ENCODE peak calls at places on chromosomes 3 and 15, in six cellular contexts. J, Q, Z, S, C and A are unnamed samples. For H3K36me3, the result is how much of the 10 kb centered on the place peaks cover.

GRCh38 chr3:191238321-191238817 is 39.3 kb downstream of the OSTN start:
- DNase-seq in J (peak), Q (no peak), Z (no peak), S (no peak), C (no peak), A (peak)

GRCh38 chr15:96330064-96330449 is 443 bp upstream of the NR2F2 start:
- DNase-seq in J (peak), Q (no peak), Z (peak), S (peak), C (no peak), A (peak)

GRCh38 chr15:47460775-47461174 is 256.5 kb upstream of the SEMA6D start:
- DNase-seq in J (no peak), Q (no peak), Z (no peak), S (peak), C (no peak), A (no peak)

GRCh38 chr3:52405601-52406115 is 39.2 kb downstream of the SEMA3G start:
- DNase-seq in J (no peak), Q (peak), Z (no peak), S (peak), C (no peak), A (no peak)

GRCh38 chr15:65344214-65344908 is 33.4 kb downstream of the IGDCC3 start:
- DNase-seq in J (no peak), Q (peak), Z (no peak), S (no peak), C (no peak), A (no peak)

GRCh38 chr15:65613365-65613764 is 2.4 kb upstream of the INTS14 start:
- DNase-seq in J (no peak), Q (no peak), Z (no peak), S (no peak), C (no peak), A (no peak)

GRCh38 chr15:85633859-85634258 is 160.9 kb downstream of the KLHL25 start:
- DNase-seq in J (no peak), Q (no peak), Z (no peak), S (no peak), C (no peak), A (no peak)

GRCh38 chr3:142724682-142725351 is 983 bp downstream of the TRPC1 start:
- DNase-seq in J (peak), Q (peak), Z (peak), S (peak), C (peak), A (peak)

GRCh38 chr3:171797265-171797679 is 13.0 kb downstream of the PLD1 start:
- DNase-seq in J (no peak), Q (no peak), Z (no peak), S (no peak), C (no peak), A (no peak)

GRCh38 chr3:16523778-16524177 is 10.3 kb upstream of the RFTN1 start:
- DNase-seq in J (peak), Q (no peak), Z (no peak), S (peak), C (no peak), A (no peak)

GRCh38 chr3:87982421-87982820 is 76.4 kb downstream of the CGGBP1 start:
- DNase-seq in J (no peak), Q (no peak), Z (no peak), S (no peak), C (no peak), A (no peak)

DNA sequence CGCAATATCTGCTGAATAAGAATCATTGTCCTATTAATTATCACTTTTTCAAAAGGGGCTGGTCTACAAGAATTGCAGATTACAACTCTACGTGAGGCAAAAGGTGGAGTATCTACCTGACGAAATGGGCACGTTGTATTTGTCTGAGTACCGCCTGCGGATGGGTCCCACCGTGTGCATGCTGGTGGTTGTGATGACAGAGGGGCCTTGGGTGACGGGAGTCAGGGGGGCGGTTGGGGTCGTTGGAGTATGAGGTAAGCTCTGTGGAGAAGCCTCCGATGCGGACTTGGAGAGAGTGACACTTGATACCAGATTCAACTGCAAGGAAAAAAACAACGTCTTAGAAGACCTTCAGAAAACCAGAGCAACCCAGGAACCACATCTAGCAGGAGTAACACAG is 605.8 kb downstream of the FOXP1 start:
- DNase-seq in J (no peak), Q (no peak), Z (no peak), S (no peak), C (no peak), A (no peak)
- H3K36me3 ChIP-seq in J (under half), Q (under half), Z (under half), S (under half), C (under half), A (under half)

DNA sequence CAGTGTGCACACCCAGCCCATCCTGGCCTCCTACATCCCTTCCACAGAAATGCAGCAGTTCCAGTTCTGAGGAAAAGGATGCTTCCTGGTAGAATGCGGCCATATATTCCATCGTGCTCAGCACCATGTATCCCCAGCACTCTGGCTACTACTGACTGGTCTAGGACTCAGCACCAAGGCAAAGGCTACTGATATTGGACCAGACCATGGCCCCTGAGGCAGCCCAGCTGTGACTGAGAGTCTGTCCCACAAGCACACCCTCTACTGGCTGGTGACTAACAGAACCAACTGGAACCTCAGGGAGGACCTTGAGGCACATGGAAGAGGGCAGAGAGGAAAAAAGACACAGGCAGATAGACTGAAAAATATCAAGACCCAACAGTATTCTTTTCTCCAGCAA is 30.0 kb downstream of the TARS3 start:
- DNase-seq in J (no peak), Q (peak), Z (no peak), S (peak), C (no peak), A (no peak)
- H3K36me3 ChIP-seq in J (under half), Q (under half), Z (under half), S (under half), C (under half), A (under half)

DNA sequence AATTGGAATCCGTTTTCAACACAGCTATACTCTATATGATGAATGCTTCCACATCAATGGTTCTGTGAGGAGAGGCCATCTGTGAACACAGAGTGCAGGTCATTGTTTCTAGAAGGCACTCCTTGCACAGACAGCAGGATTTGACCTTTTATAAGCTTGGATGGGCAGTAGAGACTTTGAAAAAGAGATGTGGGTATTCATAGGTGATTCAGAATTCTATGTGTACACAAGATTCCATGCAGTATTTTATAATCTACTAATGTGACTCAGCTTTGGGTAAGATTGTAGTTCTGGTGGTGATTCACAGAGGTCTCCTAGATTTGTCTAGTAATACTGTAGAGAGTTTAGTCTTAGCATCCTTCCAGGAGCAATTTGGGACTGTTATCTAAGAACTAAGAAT is 12.6 kb downstream of the ARPP21 start:
- DNase-seq in J (peak), Q (no peak), Z (no peak), S (no peak), C (no peak), A (peak)
- H3K36me3 ChIP-seq in J (under half), Q (under half), Z (under half), S (under half), C (under half), A (under half)

DNA sequence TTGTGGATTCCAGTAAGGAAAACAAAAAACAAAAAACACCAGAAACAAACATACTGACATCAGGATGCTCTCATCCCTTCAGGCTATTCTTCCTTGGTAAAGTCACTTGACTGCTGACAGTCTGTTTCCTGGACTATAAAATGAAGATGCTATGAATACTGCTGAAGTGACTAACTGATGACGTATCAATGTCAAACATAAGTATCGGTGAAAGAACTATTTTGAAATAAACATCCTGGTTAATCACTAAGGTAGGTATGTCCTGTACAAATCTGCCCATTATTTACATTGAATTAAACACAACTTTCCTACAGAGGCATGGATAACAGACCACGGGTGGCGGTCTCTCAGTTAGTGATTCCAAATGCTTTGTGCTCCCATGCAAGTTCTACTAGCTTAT is 45.9 kb downstream of the CHAC1 start:
- DNase-seq in J (peak), Q (no peak), Z (no peak), S (peak), C (no peak), A (peak)
- H3K36me3 ChIP-seq in J (under half), Q (under half), Z (under half), S (under half), C (under half), A (half or more)

GRCh38 chr3:2958553-2958952 is 151.6 kb downstream of the IL5RA start:
- DNase-seq in J (no peak), Q (no peak), Z (no peak), S (no peak), C (no peak), A (no peak)

GRCh38 chr3:2957115-2957514 is 153.1 kb downstream of the IL5RA start:
- DNase-seq in J (no peak), Q (no peak), Z (no peak), S (no peak), C (no peak), A (no peak)

GRCh38 chr3:2961576-2961975 is 148.6 kb downstream of the IL5RA start:
- DNase-seq in J (no peak), Q (no peak), Z (no peak), S (no peak), C (no peak), A (no peak)
- H3K36me3 ChIP-seq in J (under half), Q (under half), Z (under half), S (under half), C (under half), A (under half)

DNA sequence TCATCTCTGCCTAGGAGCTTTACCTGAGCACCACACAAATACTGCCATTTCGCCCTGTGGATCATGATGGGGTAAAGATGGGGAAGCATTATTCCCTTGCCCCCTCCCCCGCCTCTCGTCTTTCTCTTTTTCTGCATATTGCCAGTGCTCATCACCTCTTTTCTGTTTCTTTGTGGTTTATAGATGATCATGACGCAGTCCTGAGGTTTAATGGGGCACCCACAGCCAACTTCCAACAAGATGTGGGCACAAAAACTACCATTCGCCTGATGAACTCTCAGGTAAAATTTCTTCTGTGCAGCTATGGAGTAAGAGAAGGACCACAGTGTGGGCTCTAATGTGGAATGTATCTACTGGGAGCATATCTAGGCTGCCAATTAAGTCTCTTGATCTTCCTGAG is 88.2 kb downstream of the RPL39L start:
- DNase-seq in J (no peak), Q (no peak), Z (no peak), S (no peak), C (no peak), A (no peak)
- H3K36me3 ChIP-seq in J (under half), Q (under half), Z (under half), S (under half), C (under half), A (under half)

GRCh38 chr15:48499978-48500377 is 145.5 kb downstream of the FBN1 start:
- DNase-seq in J (no peak), Q (no peak), Z (no peak), S (no peak), C (no peak), A (no peak)

GRCh38 chr15:48493763-48494225 is 151.7 kb downstream of the FBN1 start:
- DNase-seq in J (no peak), Q (no peak), Z (no peak), S (no peak), C (no peak), A (no peak)

GRCh38 chr15:48493084-48493762 is 152.3 kb downstream of the FBN1 start:
- DNase-seq in J (peak), Q (no peak), Z (no peak), S (peak), C (no peak), A (peak)

GRCh38 chr15:48498828-48499227 is 146.7 kb downstream of the FBN1 start:
- DNase-seq in J (no peak), Q (no peak), Z (no peak), S (no peak), C (no peak), A (no peak)

DNA sequence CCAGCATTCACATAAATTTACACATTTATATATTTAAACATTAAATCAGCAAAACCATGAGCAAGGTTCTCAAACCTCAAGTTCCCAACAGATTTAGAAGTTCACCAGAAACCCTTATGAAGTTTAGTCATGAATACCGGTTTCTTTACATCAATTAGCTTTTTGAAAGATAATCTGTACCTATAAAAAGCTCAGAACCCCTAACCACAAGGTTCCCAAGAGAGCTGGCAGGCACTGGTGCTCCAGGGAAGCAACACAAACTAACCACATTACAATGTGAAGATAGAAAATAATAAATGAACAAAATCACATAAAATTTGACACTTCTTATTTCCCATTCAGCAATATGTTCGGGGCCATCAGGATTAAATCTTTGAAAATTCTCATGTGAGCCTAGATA is 150.9 kb downstream of the FBN1 start:
- DNase-seq in J (peak), Q (no peak), Z (no peak), S (peak), C (no peak), A (peak)
- H3K36me3 ChIP-seq in J (under half), Q (under half), Z (under half), S (under half), C (under half), A (half or more)

GRCh38 chr3:10099030-10099429 is 9.0 kb downstream of the FANCD2OS start:
- DNase-seq in J (no peak), Q (no peak), Z (no peak), S (no peak), C (no peak), A (no peak)
- H3K36me3 ChIP-seq in J (under half), Q (under half), Z (under half), S (under half), C (under half), A (under half)

DNA sequence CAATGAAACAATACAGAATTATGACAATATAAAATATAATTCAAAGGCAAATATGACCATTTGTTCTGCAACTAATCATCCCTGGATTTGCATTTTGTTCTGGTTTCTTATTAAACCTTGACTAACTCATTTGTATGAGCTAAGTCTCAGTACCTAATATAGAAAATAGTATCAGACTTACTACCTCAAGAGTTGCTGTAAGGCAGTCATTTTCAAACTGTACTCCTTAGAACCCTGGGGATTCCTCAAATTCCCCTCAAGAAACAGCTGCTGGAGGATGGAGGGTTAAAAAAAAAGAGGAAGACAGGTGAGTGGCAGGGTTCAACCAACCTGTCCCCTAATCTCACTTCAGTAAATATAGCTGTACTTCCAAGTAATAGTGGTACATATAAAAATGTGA is 11.1 kb downstream of the ZBTB11 start:
- DNase-seq in J (no peak), Q (no peak), Z (no peak), S (no peak), C (no peak), A (no peak)
- H3K36me3 ChIP-seq in J (under half), Q (under half), Z (under half), S (under half), C (under half), A (half or more)

GRCh38 chr15:42160110-42160509 is 3.7 kb upstream of the PLA2G4F start:
- DNase-seq in J (no peak), Q (no peak), Z (no peak), S (no peak), C (no peak), A (no peak)
- H3K36me3 ChIP-seq in J (under half), Q (under half), Z (under half), S (under half), C (under half), A (half or more)